ENCODE peak calls at places on chromosomes 5 and 9, in seven cellular contexts. Q is lower leg skin, P is A549, S is prostate gland, Y is coronary artery, T is choroid plexus epithelial cell, R is A673. L is an unnamed sample.
A peak's percentile ranks its signal among the peaks of the same experiment; 100 is the strongest.

GRCh38 chr9:108468364-108468763 is 387.4 kb downstream of the ACTL7B start:
- DNase-seq in T (peak; percentile 62), R (peak; percentile 75), Y (no peak), S (no peak), P (peak; percentile 44), Q (no peak), L (peak; percentile 53)

GRCh38 chr5:74643160-74643562 is 2.6 kb upstream of the ENC1 start:
- DNase-seq in Y (no peak), P (peak; percentile 79), Q (no peak), T (peak; percentile 95), S (no peak), R (peak; percentile 92), L (peak; percentile 95)

GRCh38 chr9:137604345-137605145 is 941 bp upstream of the ARRDC1 start:
- DNase-seq in R (no peak), Y (no peak), Q (no peak), T (no peak), P (no peak), S (no peak), L (peak; percentile 41)

GRCh38 chr9:127869310-127870152 is 7.9 kb downstream of the AK1 start:
- DNase-seq in R (peak; percentile 82), P (peak; percentile 81), Y (peak; percentile 93), T (peak; percentile 86), Q (peak; percentile 82), S (peak; percentile 67), L (peak; percentile 81)

GRCh38 chr5:179747815-179748214 is 15.2 kb downstream of the MAML1 start:
- DNase-seq in Y (no peak), Q (no peak), P (no peak), S (no peak), R (no peak), T (no peak), L (no peak)

GRCh38 chr9:28051559-28051958 is 478.3 kb upstream of the C9orf72 start:
- DNase-seq in Q (no peak), S (no peak), P (no peak), T (peak; percentile 40), R (peak; percentile 7), Y (no peak), L (no peak)

GRCh38 chr5:20470997-20471396 is 483.0 kb upstream of the CDH18 start:
- DNase-seq in Y (no peak), S (no peak), R (no peak), Q (no peak), T (no peak), P (no peak), L (no peak)

GRCh38 chr5:58407042-58407709 is 52.7 kb downstream of the PLK2 start:
- DNase-seq in P (peak; percentile 75), T (peak; percentile 52), Q (no peak), R (no peak), S (no peak), Y (no peak), L (no peak)

GRCh38 chr5:116521173-116521872 is 53.3 kb downstream of the SEMA6A start:
- DNase-seq in P (no peak), S (no peak), Q (no peak), R (peak; percentile 11), Y (no peak), T (no peak), L (no peak)

GRCh38 chr9:69590241-69590640 is 81.9 kb downstream of the APBA1 start:
- DNase-seq in T (no peak), Y (no peak), R (no peak), P (no peak), S (no peak), Q (no peak), L (no peak)

GRCh38 chr5:142000709-142001484 is 11.9 kb downstream of the GNPDA1 start:
- DNase-seq in Q (no peak), P (peak; percentile 34), Y (no peak), R (peak; percentile 63), T (peak; percentile 41), S (no peak), L (peak; percentile 25)

GRCh38 chr9:13942695-13943094 is 371.2 kb downstream of the NFIB start:
- DNase-seq in Q (peak; percentile 20), T (peak; percentile 97), S (no peak), Y (no peak), P (peak; percentile 36), R (peak; percentile 40), L (peak; percentile 17)

GRCh38 chr5:124659798-124660197 is 86.6 kb downstream of the ZNF608 start:
- DNase-seq in S (peak; percentile 25), R (no peak), T (peak; percentile 47), Q (no peak), Y (no peak), P (no peak), L (no peak)

GRCh38 chr5:159906957-159907356 is 9.3 kb upstream of the ADRA1B start:
- DNase-seq in P (peak; percentile 90), R (no peak), S (no peak), Y (no peak), T (no peak), Q (no peak), L (no peak)

GRCh38 chr5:159465604-159466003 is 135.3 kb upstream of the IL12B start:
- DNase-seq in R (no peak), Q (no peak), S (no peak), Y (no peak), T (no peak), P (no peak), L (no peak)

GRCh38 chr5:74034738-74035137 is 408.7 kb downstream of the ARHGEF28 start:
- DNase-seq in S (peak; percentile 7), Y (no peak), P (peak; percentile 6), Q (no peak), T (peak; percentile 73), R (no peak), L (no peak)

GRCh38 chr9:14939378-14939777 is 29.1 kb upstream of the FREM1 start:
- DNase-seq in Y (no peak), T (no peak), S (no peak), R (no peak), P (no peak), Q (no peak), L (no peak)

GRCh38 chr9:35000535-35001284 is 11.2 kb downstream of the DNAJB5 start:
- DNase-seq in P (peak; percentile 31), S (no peak), R (no peak), T (peak; percentile 38), Y (no peak), Q (no peak), L (no peak)

GRCh38 chr5:181164076-181164952 is 16.9 kb downstream of the OR2V2 start:
- DNase-seq in R (peak; percentile 41), T (no peak), S (no peak), Q (no peak), Y (no peak), P (peak; percentile 86), L (peak; percentile 55)

GRCh38 chr9:23537192-23538059 is 288.6 kb downstream of the ELAVL2 start:
- DNase-seq in P (no peak), S (no peak), R (no peak), T (no peak), Y (no peak), Q (no peak), L (no peak)

GRCh38 chr9:129866373-129867137 is 31.3 kb downstream of the USP20 start:
- DNase-seq in T (no peak), R (no peak), S (no peak), Y (no peak), P (no peak), Q (no peak), L (no peak)

DNA sequence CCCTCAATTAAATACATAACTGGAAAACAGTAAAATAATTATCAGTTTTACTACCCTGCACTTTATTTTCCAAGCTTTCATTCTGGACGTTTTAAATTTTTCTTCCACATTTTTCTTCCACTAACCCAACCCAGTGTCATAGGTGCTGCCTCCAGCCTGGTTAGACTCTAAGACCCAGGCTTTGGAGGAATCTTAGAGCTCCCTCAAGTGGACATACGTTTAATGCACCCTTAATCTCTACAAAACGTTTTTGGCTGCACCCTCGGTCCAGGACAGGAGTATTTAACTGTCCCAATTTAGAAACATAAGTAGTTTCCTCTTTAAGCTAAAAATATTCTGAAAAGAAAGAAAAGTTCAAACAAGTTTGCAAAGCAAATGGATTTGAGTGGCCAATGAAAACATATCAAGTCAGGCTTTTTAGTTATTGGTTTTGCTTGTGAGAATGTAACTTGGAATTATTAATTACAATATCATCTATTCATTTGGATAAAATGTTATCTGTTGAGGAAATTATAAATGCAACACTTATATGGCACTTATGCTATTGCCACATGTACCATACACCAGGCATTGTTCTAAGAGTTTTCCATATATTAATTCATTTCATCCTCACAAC is 38.9 kb downstream of the CDH6 start:
- DNase-seq in P (peak; percentile 56), R (peak; percentile 84), T (peak; percentile 85), S (no peak), Y (no peak), Q (no peak), L (peak; percentile 70)
- TF ChIP-seq CTCF in P (peak; percentile 69), R (peak; percentile 88), T (peak; percentile 90), S (no peak), Y (peak; percentile 60), Q (no peak), L (peak; percentile 84)

DNA sequence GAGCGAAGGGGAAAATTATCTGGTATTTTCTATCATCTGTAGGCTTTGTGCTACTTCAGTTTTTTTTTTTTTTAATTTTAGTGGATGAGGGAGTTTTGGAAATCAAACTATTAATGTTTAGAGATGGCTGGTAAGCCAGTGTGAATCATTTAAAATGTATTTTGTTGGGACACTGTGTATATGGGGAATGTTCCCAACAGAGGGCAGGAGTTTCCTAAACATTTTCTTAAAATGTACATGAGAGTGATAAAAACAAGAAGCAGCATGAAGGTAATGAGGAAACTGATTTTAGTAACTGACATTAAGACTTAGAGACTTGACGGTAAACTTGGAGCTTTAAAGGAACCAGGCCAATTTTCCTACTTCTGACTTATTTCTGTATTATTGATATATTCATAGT is 68.2 kb upstream of the ITGA2 start:
- DNase-seq in R (no peak), T (peak; percentile 53), Q (no peak), P (no peak), Y (no peak), S (no peak), L (no peak)
- TF ChIP-seq CTCF in R (no peak), T (no peak), Q (no peak), P (no peak), Y (no peak), S (no peak), L (no peak)

DNA sequence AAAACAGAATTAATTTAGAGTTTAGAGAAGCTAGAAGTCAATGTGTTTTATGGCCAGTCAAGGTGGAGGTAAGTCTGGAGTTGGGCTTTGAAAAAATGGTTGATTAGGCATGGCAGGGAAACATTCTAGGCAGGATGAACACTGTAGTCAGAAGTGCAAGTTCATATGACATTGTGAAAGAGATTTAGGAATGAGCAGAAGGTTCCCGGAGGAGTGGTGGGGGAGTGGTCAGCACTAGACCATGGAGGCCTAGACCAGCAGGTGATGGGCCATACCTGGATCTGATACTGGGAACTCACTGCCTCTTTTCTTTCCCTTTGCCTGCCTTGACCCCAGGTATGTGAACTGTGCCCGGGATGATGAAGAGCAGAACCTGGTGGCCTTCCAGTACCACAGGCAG is 16.6 kb downstream of the PRDM9 start:
- DNase-seq in R (no peak), T (no peak), Q (no peak), S (no peak), Y (no peak), P (no peak), L (no peak)
- TF ChIP-seq CTCF in R (no peak), T (no peak), Q (no peak), S (no peak), Y (no peak), P (no peak), L (no peak)

GRCh38 chr9:33722359-33722675 is 73.0 kb upstream of the PRSS3 start:
- DNase-seq in P (no peak), Y (no peak), R (no peak), S (no peak), Q (no peak), T (no peak), L (no peak)
- TF ChIP-seq CTCF in P (no peak), Y (no peak), R (no peak), S (no peak), Q (no peak), T (no peak), L (no peak)

GRCh38 chr9:4228606-4229005 is 71.3 kb downstream of the GLIS3 start:
- DNase-seq in Q (no peak), S (no peak), T (peak; percentile 78), R (peak; percentile 22), Y (no peak), P (peak; percentile 60), L (peak; percentile 65)
- TF ChIP-seq CTCF in Q (no peak), S (peak; percentile 41), T (peak; percentile 77), R (peak; percentile 64), Y (peak; percentile 38), P (peak; percentile 80), L (peak; percentile 90)

L was measured in NB4.